ENCODE peak calls at places on chromosomes 11 and 22, in eight cellular contexts. C is GM23248, J is ACHN, N is mesendoderm, F is lower leg skin, D is NCI-H748 treated with DMSO at 0.1 percent for 48 hours, Z is AG04449, A is left colon. W is an unnamed sample.

GRCh38 chr11:115496892-115497291 is 7.3 kb downstream of the CADM1 start:
- DNase-seq in C (no peak), D (no peak), J (peak), N (no peak), Z (no peak), F (no peak), A (no peak), W (no peak)

GRCh38 chr22:42414565-42415298 is 17.5 kb downstream of the NFAM1 start:
- DNase-seq in A (no peak), F (no peak), D (no peak), C (no peak), J (no peak), N (no peak), Z (no peak), W (no peak)

GRCh38 chr22:50270302-50271010 is at the start of gene MAPK11:
- DNase-seq in D (peak), Z (no peak), C (peak), F (no peak), A (peak), N (peak), J (peak), W (peak)

GRCh38 chr11:11247576-11247975 is 105.5 kb downstream of the CSNK2A3 start:
- DNase-seq in C (no peak), D (no peak), Z (no peak), F (no peak), A (no peak), N (no peak), J (no peak), W (no peak)

GRCh38 chr11:109480251-109480650 is 58.3 kb downstream of the C11orf87 start:
- DNase-seq in Z (no peak), N (peak), J (no peak), A (no peak), F (no peak), C (no peak), D (no peak), W (no peak)

GRCh38 chr11:61599968-61600710 is 19.3 kb upstream of the SYT7 start:
- DNase-seq in D (no peak), N (no peak), J (no peak), A (no peak), Z (no peak), C (peak), F (no peak), W (no peak)

GRCh38 chr22:33575041-33575440 is 345.2 kb downstream of the LARGE1 start:
- DNase-seq in J (no peak), N (no peak), C (no peak), D (no peak), F (no peak), Z (no peak), A (no peak), W (no peak)

GRCh38 chr11:100929377-100929776 is 200.2 kb downstream of the PGR start:
- DNase-seq in F (no peak), C (peak), D (no peak), A (no peak), Z (peak), J (no peak), N (no peak), W (no peak)

GRCh38 chr11:46239801-46240061 is 37.7 kb upstream of the CREB3L1 start:
- DNase-seq in Z (no peak), D (no peak), J (no peak), N (no peak), F (no peak), C (peak), A (no peak), W (no peak)

GRCh38 chr22:49535527-49536125 is 292.0 kb downstream of the BRD1 start:
- DNase-seq in D (no peak), Z (no peak), N (no peak), A (no peak), C (no peak), F (no peak), J (no peak), W (no peak)

GRCh38 chr11:59173080-59173963 is 1.4 kb downstream of the DTX4 start:
- DNase-seq in Z (no peak), C (peak), N (peak), D (no peak), F (no peak), J (no peak), A (peak), W (no peak)

GRCh38 chr11:132245558-132246385 is 875.4 kb downstream of the NTM start:
- DNase-seq in J (no peak), N (no peak), Z (no peak), F (no peak), D (no peak), C (no peak), A (no peak), W (no peak)

GRCh38 chr11:63504933-63505586 is 824 bp upstream of the LGALS12 start:
- DNase-seq in A (no peak), F (no peak), C (no peak), Z (no peak), D (no peak), N (no peak), J (no peak), W (no peak)

GRCh38 chr11:46489668-46490560 is 98.3 kb upstream of the CHRM4 start:
- DNase-seq in Z (no peak), F (no peak), N (peak), J (peak), D (peak), C (peak), A (peak), W (peak)

GRCh38 chr22:28001171-28001835 is 82.2 kb upstream of the PITPNB start:
- DNase-seq in J (no peak), D (no peak), N (no peak), C (no peak), F (no peak), Z (no peak), A (no peak), W (no peak)

GRCh38 chr11:134677338-134677948 is 265.4 kb upstream of the B3GAT1 start:
- DNase-seq in Z (no peak), N (no peak), J (no peak), A (no peak), D (no peak), F (peak), C (no peak), W (no peak)

GRCh38 chr11:9714540-9714939 is 50.7 kb downstream of the SWAP70 start:
- DNase-seq in D (no peak), Z (no peak), J (no peak), N (no peak), A (no peak), F (no peak), C (peak), W (no peak)

GRCh38 chr11:61898247-61898582 is 6.9 kb upstream of the FADS3 start:
- DNase-seq in Z (no peak), F (no peak), A (no peak), C (no peak), J (no peak), N (no peak), D (no peak), W (no peak)

GRCh38 chr22:44685384-44686056 is 16.5 kb upstream of the PRR5 start:
- DNase-seq in D (no peak), C (peak), F (peak), A (peak), J (peak), Z (no peak), N (peak), W (peak)

GRCh38 chr22:24554316-24555159 is at the start of gene GUCD1:
- DNase-seq in A (peak), D (no peak), C (peak), Z (no peak), F (peak), J (peak), N (peak), W (no peak)

GRCh38 chr11:34308049-34308692 is 49.6 kb downstream of the ABTB2 start:
- DNase-seq in C (peak), F (no peak), D (no peak), Z (no peak), N (peak), J (no peak), A (no peak), W (no peak)

GRCh38 chr22:41367039-41367679 is 14.6 kb upstream of the TEF start:
- DNase-seq in A (peak), J (peak), Z (peak), D (peak), F (peak), N (peak), C (peak), W (peak)

GRCh38 chr22:20549232-20549841 is 41.9 kb downstream of the MED15 start:
- DNase-seq in Z (no peak), C (no peak), J (no peak), F (no peak), D (no peak), A (peak), N (no peak), W (no peak)

W was measured in NCI-H2081.